ENCODE peak calls at places on chromosomes 16 and 17, in ten cellular contexts. P, Q, B, N, Y, I, U, J, D and S are unnamed samples.

GRCh38 chr16:19167710-19168172 is 299 bp upstream of the SYT17 start:
- DNase-seq in P (peak), Q (peak), B (peak), N (peak), Y (peak), I (no peak), U (peak), J (peak), D (peak), S (peak)

GRCh38 chr17:41428591-41429326 is 4.4 kb upstream of the KRT37 start:
- DNase-seq in P (no peak), Q (no peak), B (no peak), N (no peak), Y (no peak), I (no peak), U (no peak), J (no peak), D (no peak), S (no peak)

GRCh38 chr16:86117756-86118155 is 218.8 kb downstream of the IRF8 start:
- DNase-seq in P (no peak), Q (no peak), B (no peak), N (peak), Y (no peak), I (no peak), U (no peak), J (no peak), D (no peak), S (no peak)

GRCh38 chr17:69326302-69327059 is 452 bp downstream of the ABCA5 start:
- DNase-seq in P (peak), Q (peak), B (no peak), N (no peak), Y (no peak), I (no peak), U (no peak), J (no peak), D (no peak), S (no peak)

GRCh38 chr16:77298638-77299360 is 99.6 kb downstream of the SYCE1L start:
- DNase-seq in P (no peak), Q (no peak), B (peak), N (no peak), Y (peak), I (no peak), U (no peak), J (no peak), D (no peak), S (no peak)

GRCh38 chr17:76784926-76785325 is 47.0 kb downstream of the MFSD11 start:
- DNase-seq in P (no peak), Q (no peak), B (no peak), N (no peak), Y (no peak), I (no peak), U (no peak), J (no peak), D (no peak), S (no peak)

GRCh38 chr17:58381124-58381838 is 29.3 kb upstream of the SUPT4H1 start:
- DNase-seq in P (no peak), Q (no peak), B (no peak), N (no peak), Y (no peak), I (no peak), U (no peak), J (no peak), D (peak), S (no peak)

GRCh38 chr16:89565506-89566372 is 5.3 kb downstream of the RPL13 start:
- DNase-seq in P (peak), Q (peak), B (no peak), N (peak), Y (no peak), I (no peak), U (no peak), J (peak), D (no peak), S (peak)